ENCODE peak calls at places on chromosomes 13 and 19, in four cellular contexts. P is astrocyte of the cerebellum, W is AG09309, A is progenitor cell of endocrine pancreas. S is an unnamed sample.

GRCh38 chr19:20072936-20073335 is 4.9 kb upstream of the ZNF90 start:
- DNase-seq in P (no peak), W (no peak), A (no peak), S (no peak)

GRCh38 chr13:30107126-30107525 is 200.2 kb downstream of the KATNAL1 start:
- DNase-seq in P (no peak), W (no peak), A (no peak), S (no peak)

GRCh38 chr13:94065741-94066140 is 413.7 kb downstream of the DCT start:
- DNase-seq in P (no peak), W (no peak), A (no peak), S (no peak)

GRCh38 chr13:87123987-87124784 is 547.0 kb upstream of the SLITRK5 start:
- DNase-seq in P (peak; percentile 100), W (peak; percentile 74), A (no peak), S (no peak)

GRCh38 chr13:114067886-114068722 is 64.3 kb downstream of the RASA3 start:
- DNase-seq in P (no peak), W (no peak), A (no peak), S (no peak)

GRCh38 chr19:49342291-49342721 is 7.1 kb downstream of the CD37 start:
- DNase-seq in P (no peak), W (no peak), A (no peak), S (no peak)

GRCh38 chr13:42525035-42525504 is 48.9 kb upstream of the TNFSF11 start:
- DNase-seq in P (peak; percentile 47), W (no peak), A (no peak), S (peak; percentile 22)

GRCh38 chr19:53365899-53366493 is 491 bp downstream of the ZNF525 start:
- DNase-seq in P (no peak), W (no peak), A (no peak), S (peak; percentile 27)

GRCh38 chr13:40534456-40534855 is 132.0 kb downstream of the FOXO1 start:
- DNase-seq in P (no peak), W (no peak), A (no peak), S (no peak)

GRCh38 chr13:66139701-66140100 is 1090.4 kb downstream of the PCDH9 start:
- DNase-seq in P (no peak), W (no peak), A (no peak), S (no peak)

GRCh38 chr19:2231621-2232221 is 4.4 kb downstream of the PLEKHJ1 start:
- DNase-seq in P (no peak), W (no peak), A (no peak), S (no peak)

GRCh38 chr13:31009166-31009565 is 76.7 kb downstream of the TEX26 start:
- DNase-seq in P (peak; percentile 22), W (no peak), A (no peak), S (no peak)

GRCh38 chr19:2729943-2730818 is 9.0 kb upstream of the DIRAS1 start:
- DNase-seq in P (no peak), W (no peak), A (no peak), S (no peak)

GRCh38 chr13:45678282-45678681 is 23.8 kb upstream of the CBY2 start:
- DNase-seq in P (no peak), W (no peak), A (no peak), S (no peak)

GRCh38 chr19:39126593-39127187 is 1.1 kb downstream of the PAK4 start:
- DNase-seq in P (peak; percentile 46), W (no peak), A (no peak), S (no peak)

GRCh38 chr13:79402679-79403078 is 3.4 kb downstream of the RBM26 start:
- DNase-seq in P (no peak), W (no peak), A (no peak), S (no peak)

GRCh38 chr19:48630289-48631036 is 6.7 kb downstream of the DBP start:
- DNase-seq in P (no peak), W (no peak), A (no peak), S (peak; percentile 61)

GRCh38 chr13:19185086-19185864 is 3.7 kb upstream of the TUBA3C start:
- DNase-seq in P (no peak), W (no peak), A (no peak), S (no peak)

GRCh38 chr13:90386090-90386489 is 961.4 kb upstream of the MIR17HG start:
- DNase-seq in P (no peak), W (no peak), A (no peak), S (no peak)

GRCh38 chr19:18023596-18024212 is 15.7 kb downstream of the ARRDC2 start:
- DNase-seq in P (no peak), W (no peak), A (no peak), S (peak; percentile 36)

GRCh38 chr13:33872005-33872351 is 54.0 kb downstream of the RFC3 start:
- DNase-seq in P (no peak), W (no peak), A (no peak), S (no peak)

GRCh38 chr19:50300814-50301606 is 28.2 kb downstream of the KCNC3 start:
- DNase-seq in P (peak; percentile 51), W (peak; percentile 17), A (no peak), S (no peak)

GRCh38 chr13:94641432-94641941 is 39.8 kb downstream of the GPR180 start:
- DNase-seq in P (peak; percentile 50), W (peak; percentile 43), A (no peak), S (no peak)

GRCh38 chr19:51637362-51637978 is 7.3 kb upstream of the SIGLEC5 start:
- DNase-seq in P (no peak), W (no peak), A (no peak), S (no peak)
- TF ChIP-seq CTCF in P (no peak), W (peak; percentile 11), A (peak; percentile 40), S (peak; percentile 49)

GRCh38 chr19:16160943-16161560 is 12.3 kb downstream of the CIB3 start:
- DNase-seq in P (peak; percentile 52), W (peak; percentile 14), A (no peak), S (no peak)
- TF ChIP-seq CTCF in P (no peak), W (no peak), A (no peak), S (no peak)

GRCh38 chr13:111370147-111370546 is 49.7 kb downstream of the TEX29 start:
- DNase-seq in P (no peak), W (no peak), A (no peak), S (no peak)
- TF ChIP-seq CTCF in P (no peak), W (no peak), A (no peak), S (no peak)

GRCh38 chr19:958967-959685 is 25.0 kb upstream of the WDR18 start:
- DNase-seq in P (no peak), W (no peak), A (no peak), S (no peak)

GRCh38 chr19:961866-962620 is 22.1 kb upstream of the WDR18 start:
- DNase-seq in P (no peak), W (no peak), A (no peak), S (no peak)

GRCh38 chr19:960601-960938 is 23.6 kb upstream of the WDR18 start:
- DNase-seq in P (no peak), W (no peak), A (no peak), S (no peak)

GRCh38 chr19:962683-963385 is 21.3 kb upstream of the WDR18 start:
- DNase-seq in P (no peak), W (no peak), A (no peak), S (no peak)

GRCh38 chr19:959935-960502 is 24.1 kb upstream of the WDR18 start:
- DNase-seq in P (no peak), W (no peak), A (no peak), S (no peak)
- TF ChIP-seq CTCF in P (no peak), W (no peak), A (peak; percentile 31), S (no peak)

GRCh38 chr19:30001794-30002193 is 59.8 kb downstream of the URI1 start:
- DNase-seq in P (peak; percentile 15), W (no peak), A (no peak), S (peak; percentile 10)
- TF ChIP-seq CTCF in P (peak; percentile 51), W (no peak), A (peak; percentile 31), S (peak; percentile 19)

DNA sequence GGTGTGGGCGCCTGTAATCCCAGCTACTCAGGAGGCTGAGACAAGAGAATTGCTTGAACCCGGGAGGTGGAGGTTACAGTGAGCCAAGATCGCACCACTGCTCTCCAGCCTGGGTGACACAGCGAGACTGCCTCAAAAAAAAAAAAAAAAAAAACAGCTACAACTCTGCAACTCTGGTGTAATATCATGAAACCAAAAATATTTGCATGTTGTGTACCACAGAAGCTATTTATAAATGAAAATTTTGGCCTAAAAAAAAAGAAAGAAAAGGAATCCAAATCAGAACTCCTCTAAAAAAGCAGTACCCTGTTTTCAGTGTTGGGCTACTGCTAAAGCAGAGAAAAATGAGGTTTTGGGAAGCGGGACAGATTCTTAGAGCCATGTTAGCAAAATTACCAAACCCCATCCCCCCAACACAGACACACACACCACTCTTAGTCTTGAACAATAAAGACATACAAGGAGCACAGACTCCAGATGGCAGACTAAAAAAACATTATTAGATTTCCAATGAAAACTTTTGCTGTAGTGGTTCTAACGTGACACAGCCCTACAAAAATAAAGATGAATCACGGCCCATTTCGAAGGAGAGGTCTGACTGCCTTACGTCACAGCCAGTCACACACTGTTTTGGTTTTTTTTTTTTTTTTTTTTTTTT is 51.5 kb downstream of the INSR start:
- DNase-seq in P (no peak), W (peak; percentile 78), A (no peak), S (no peak)
- TF ChIP-seq CTCF in P (no peak), W (peak; percentile 10), A (no peak), S (no peak)

DNA sequence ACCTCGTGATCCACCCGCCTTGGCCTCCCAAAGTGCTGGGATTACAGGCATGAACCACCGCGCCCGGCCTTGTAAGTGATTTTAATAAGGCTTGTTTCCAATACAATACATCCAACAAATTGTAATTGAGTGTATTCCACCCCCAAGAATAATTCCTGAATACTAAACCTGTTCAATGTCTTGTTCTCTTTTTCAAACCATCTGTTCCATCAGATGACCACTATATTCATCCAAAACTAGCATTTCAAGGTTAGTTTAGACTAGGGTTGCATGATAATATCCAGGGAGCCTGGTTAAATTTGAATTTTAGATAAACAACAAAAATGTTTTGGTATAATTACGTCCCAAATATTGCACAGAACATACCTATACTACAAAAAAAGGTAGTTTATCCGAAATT is 135.4 kb upstream of the WASF3 start:
- DNase-seq in P (no peak), W (no peak), A (no peak), S (no peak)
- TF ChIP-seq CTCF in P (no peak), W (no peak), A (no peak), S (no peak)

GRCh38 chr19:6999938-7000732 is 21.1 kb downstream of the MBD3L2B start:
- DNase-seq in P (no peak), W (no peak), A (no peak), S (no peak)
- TF ChIP-seq CTCF in P (no peak), W (no peak), A (no peak), S (no peak)

GRCh38 chr19:47112664-47113445 is 721 bp downstream of the ZC3H4 start:
- DNase-seq in P (peak; percentile 99), W (peak; percentile 97), A (peak; percentile 99), S (peak; percentile 99)
- TF ChIP-seq CTCF in P (no peak), W (no peak), A (no peak), S (no peak)

GRCh38 chr19:44582581-44583265 is 30.6 kb upstream of the IGSF23 start:
- DNase-seq in P (no peak), W (no peak), A (no peak), S (peak; percentile 35)
- TF ChIP-seq CTCF in P (peak; percentile 54), W (peak; percentile 80), A (peak; percentile 62), S (peak; percentile 67)